ENCODE peak calls at places on chromosomes 5 and 9, in nine cellular contexts. One of them, this sample, is unnamed.

GRCh38 chr5:75053286-75054109 is 1.1 kb upstream of the GCNT4 start:
- DNase-seq in stomach: peak
- DNase-seq in tibial nerve: no peak
- DNase-seq in HepG2: peak
- DNase-seq in upper lobe of left lung: peak
- DNase-seq in ovary: peak
- DNase-seq in K562: no peak
- DNase-seq in GM12878: no peak
- DNase-seq in A549: peak
- DNase-seq in this sample: peak

GRCh38 chr5:141848771-141849370 is 29.3 kb downstream of the PCDH1 start:
- DNase-seq in tibial nerve: no peak
- DNase-seq in A549: peak
- DNase-seq in GM12878: no peak
- DNase-seq in upper lobe of left lung: no peak
- DNase-seq in ovary: peak
- DNase-seq in K562: peak
- DNase-seq in stomach: peak
- DNase-seq in HepG2: peak
- DNase-seq in this sample: no peak

GRCh38 chr5:101473483-101473882 is 570.4 kb upstream of the ST8SIA4 start:
- DNase-seq in A549: no peak
- DNase-seq in ovary: no peak
- DNase-seq in GM12878: peak
- DNase-seq in upper lobe of left lung: no peak
- DNase-seq in K562: no peak
- DNase-seq in stomach: no peak
- DNase-seq in HepG2: no peak
- DNase-seq in tibial nerve: no peak
- DNase-seq in this sample: no peak

GRCh38 chr5:143133721-143134120 is 269.8 kb downstream of the NR3C1 start:
- DNase-seq in K562: no peak
- DNase-seq in GM12878: no peak
- DNase-seq in tibial nerve: no peak
- DNase-seq in ovary: no peak
- DNase-seq in stomach: no peak
- DNase-seq in HepG2: no peak
- DNase-seq in A549: no peak
- DNase-seq in upper lobe of left lung: no peak
- DNase-seq in this sample: no peak

GRCh38 chr9:86867658-86868313 is 79.5 kb downstream of the GAS1 start:
- DNase-seq in ovary: no peak
- DNase-seq in K562: no peak
- DNase-seq in tibial nerve: no peak
- DNase-seq in GM12878: no peak
- DNase-seq in A549: no peak
- DNase-seq in stomach: peak
- DNase-seq in HepG2: no peak
- DNase-seq in upper lobe of left lung: no peak
- DNase-seq in this sample: no peak

GRCh38 chr5:87195104-87195581 is 72.5 kb upstream of the RASA1 start:
- DNase-seq in A549: no peak
- DNase-seq in stomach: no peak
- DNase-seq in ovary: no peak
- DNase-seq in tibial nerve: no peak
- DNase-seq in GM12878: peak
- DNase-seq in K562: no peak
- DNase-seq in HepG2: no peak
- DNase-seq in upper lobe of left lung: no peak
- DNase-seq in this sample: no peak

GRCh38 chr5:168327019-168327421 is 35.6 kb downstream of the WWC1 start:
- DNase-seq in ovary: no peak
- DNase-seq in HepG2: no peak
- DNase-seq in K562: no peak
- DNase-seq in stomach: no peak
- DNase-seq in GM12878: no peak
- DNase-seq in A549: no peak
- DNase-seq in upper lobe of left lung: no peak
- DNase-seq in tibial nerve: no peak
- DNase-seq in this sample: no peak

GRCh38 chr9:34600908-34601307 is 11.0 kb downstream of the RPP25L start:
- DNase-seq in K562: no peak
- DNase-seq in GM12878: no peak
- DNase-seq in stomach: no peak
- DNase-seq in upper lobe of left lung: no peak
- DNase-seq in tibial nerve: no peak
- DNase-seq in ovary: no peak
- DNase-seq in A549: no peak
- DNase-seq in HepG2: no peak
- DNase-seq in this sample: no peak

GRCh38 chr5:79093762-79094161 is 17.8 kb upstream of the BHMT start:
- DNase-seq in tibial nerve: no peak
- DNase-seq in upper lobe of left lung: no peak
- DNase-seq in A549: no peak
- DNase-seq in stomach: no peak
- DNase-seq in HepG2: peak
- DNase-seq in K562: no peak
- DNase-seq in ovary: no peak
- DNase-seq in GM12878: no peak
- DNase-seq in this sample: no peak

GRCh38 chr5:77461287-77461686 is 30.8 kb downstream of the WDR41 start:
- DNase-seq in upper lobe of left lung: no peak
- DNase-seq in A549: no peak
- DNase-seq in tibial nerve: no peak
- DNase-seq in HepG2: no peak
- DNase-seq in ovary: no peak
- DNase-seq in K562: no peak
- DNase-seq in stomach: no peak
- DNase-seq in GM12878: no peak
- DNase-seq in this sample: no peak

GRCh38 chr5:77839691-77840090 is 63.6 kb upstream of the TBCA start:
- DNase-seq in upper lobe of left lung: no peak
- DNase-seq in K562: no peak
- DNase-seq in HepG2: no peak
- DNase-seq in tibial nerve: no peak
- DNase-seq in stomach: no peak
- DNase-seq in ovary: no peak
- DNase-seq in GM12878: no peak
- DNase-seq in A549: no peak
- DNase-seq in this sample: no peak

GRCh38 chr5:89012361-89012760 is 129.4 kb upstream of the MEF2C start:
- DNase-seq in upper lobe of left lung: no peak
- DNase-seq in HepG2: no peak
- DNase-seq in A549: no peak
- DNase-seq in ovary: no peak
- DNase-seq in K562: no peak
- DNase-seq in GM12878: no peak
- DNase-seq in tibial nerve: no peak
- DNase-seq in stomach: no peak
- DNase-seq in this sample: no peak

GRCh38 chr5:11904270-11904906 is at the start of gene CTNND2:
- DNase-seq in upper lobe of left lung: peak
- DNase-seq in ovary: no peak
- DNase-seq in GM12878: no peak
- DNase-seq in K562: no peak
- DNase-seq in A549: peak
- DNase-seq in stomach: no peak
- DNase-seq in HepG2: no peak
- DNase-seq in tibial nerve: no peak
- DNase-seq in this sample: no peak

GRCh38 chr5:74625742-74626241 is 14.7 kb downstream of the ENC1 start:
- DNase-seq in stomach: peak
- DNase-seq in upper lobe of left lung: no peak
- DNase-seq in A549: no peak
- DNase-seq in HepG2: no peak
- DNase-seq in K562: no peak
- DNase-seq in ovary: no peak
- DNase-seq in GM12878: no peak
- DNase-seq in tibial nerve: no peak
- DNase-seq in this sample: no peak

GRCh38 chr9:104905153-104905901 is 22.6 kb downstream of the ABCA1 start:
- DNase-seq in HepG2: no peak
- DNase-seq in upper lobe of left lung: no peak
- DNase-seq in stomach: no peak
- DNase-seq in GM12878: no peak
- DNase-seq in ovary: no peak
- DNase-seq in K562: no peak
- DNase-seq in A549: no peak
- DNase-seq in tibial nerve: no peak
- DNase-seq in this sample: no peak

DNA sequence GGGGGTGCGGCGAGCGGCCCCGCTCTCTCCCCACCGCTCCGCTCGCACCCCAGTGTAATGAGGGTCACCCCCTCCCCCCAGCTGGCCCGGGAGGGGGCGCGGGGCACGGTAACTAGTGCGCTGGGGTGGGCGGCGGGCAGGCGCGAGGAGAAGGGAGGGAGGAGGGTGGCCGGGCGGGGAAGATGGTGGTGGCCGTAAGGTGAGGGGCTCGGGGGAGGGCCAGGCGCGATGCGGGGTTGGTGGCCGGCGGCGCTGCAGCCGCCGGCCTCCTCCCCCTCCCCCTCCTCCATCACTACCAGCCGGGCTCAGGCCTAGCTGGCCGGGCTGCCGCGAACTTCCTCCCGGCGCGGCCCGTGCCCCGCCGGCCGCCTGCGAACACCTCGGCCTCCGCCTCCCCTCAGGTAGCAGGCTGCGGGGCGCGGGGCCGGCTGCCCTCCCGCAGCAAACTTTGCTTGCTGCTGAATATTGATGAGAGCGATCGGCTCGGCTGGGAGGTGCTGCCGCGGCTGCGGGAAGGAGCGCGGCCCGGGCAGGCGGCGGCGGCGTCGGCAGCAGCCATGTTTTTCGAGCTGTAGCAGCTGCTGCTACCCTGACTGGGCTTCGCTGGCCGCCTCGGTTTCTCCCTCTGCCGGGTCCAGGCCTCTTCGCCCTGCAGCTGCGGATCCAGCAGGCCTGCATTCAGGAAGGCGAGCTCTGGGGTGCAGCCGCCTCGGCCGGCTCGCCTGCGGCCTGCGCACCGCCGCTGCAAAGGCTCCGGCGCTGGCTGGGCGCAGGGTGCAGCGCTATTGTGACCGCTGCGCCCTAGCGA is 476 bp downstream of the NSD1 start:
- DNase-seq in HepG2: no peak
- DNase-seq in tibial nerve: no peak
- DNase-seq in A549: peak
- DNase-seq in ovary: peak
- DNase-seq in GM12878: no peak
- DNase-seq in stomach: peak
- DNase-seq in K562: peak
- DNase-seq in upper lobe of left lung: peak
- DNase-seq in this sample: no peak
- TF ChIP-seq POLR2A in HepG2: no peak
- TF ChIP-seq POLR2A in tibial nerve: no peak
- TF ChIP-seq POLR2A in A549: peak
- TF ChIP-seq POLR2A in ovary: no peak
- TF ChIP-seq POLR2A in GM12878: peak
- TF ChIP-seq POLR2A in stomach: no peak
- TF ChIP-seq POLR2A in K562: peak
- TF ChIP-seq POLR2A in upper lobe of left lung: no peak
- TF ChIP-seq POLR2A in this sample: no peak

DNA sequence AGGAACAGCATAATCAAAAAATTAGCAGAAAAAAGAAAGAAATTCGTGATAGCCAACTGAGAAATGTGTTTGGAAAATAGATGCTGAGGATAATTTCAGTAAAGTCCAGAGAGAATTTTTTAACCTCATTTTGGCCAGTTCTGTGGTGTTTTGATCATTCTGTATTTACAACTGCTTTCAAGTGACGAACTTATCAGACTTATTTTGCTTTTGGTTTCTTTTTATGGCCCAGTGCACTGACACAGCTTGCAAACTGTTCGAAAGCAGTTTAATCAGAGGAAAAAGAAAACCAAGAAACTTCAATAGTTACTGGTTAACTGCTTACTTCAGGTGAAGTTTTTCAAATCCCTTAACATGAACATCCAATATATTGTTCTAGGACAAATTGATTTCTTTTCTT is 1.9 kb downstream of the SDHA start:
- DNase-seq in upper lobe of left lung: no peak
- DNase-seq in ovary: no peak
- DNase-seq in HepG2: no peak
- DNase-seq in stomach: no peak
- DNase-seq in tibial nerve: no peak
- DNase-seq in GM12878: no peak
- DNase-seq in K562: no peak
- DNase-seq in A549: no peak
- DNase-seq in this sample: no peak
- TF ChIP-seq EP300 in upper lobe of left lung: no peak
- TF ChIP-seq EP300 in ovary: no peak
- TF ChIP-seq EP300 in HepG2: no peak
- TF ChIP-seq EP300 in stomach: no peak
- TF ChIP-seq EP300 in tibial nerve: no peak
- TF ChIP-seq EP300 in GM12878: no peak
- TF ChIP-seq EP300 in K562: no peak
- TF ChIP-seq EP300 in A549: no peak
- TF ChIP-seq EP300 in this sample: no peak

DNA sequence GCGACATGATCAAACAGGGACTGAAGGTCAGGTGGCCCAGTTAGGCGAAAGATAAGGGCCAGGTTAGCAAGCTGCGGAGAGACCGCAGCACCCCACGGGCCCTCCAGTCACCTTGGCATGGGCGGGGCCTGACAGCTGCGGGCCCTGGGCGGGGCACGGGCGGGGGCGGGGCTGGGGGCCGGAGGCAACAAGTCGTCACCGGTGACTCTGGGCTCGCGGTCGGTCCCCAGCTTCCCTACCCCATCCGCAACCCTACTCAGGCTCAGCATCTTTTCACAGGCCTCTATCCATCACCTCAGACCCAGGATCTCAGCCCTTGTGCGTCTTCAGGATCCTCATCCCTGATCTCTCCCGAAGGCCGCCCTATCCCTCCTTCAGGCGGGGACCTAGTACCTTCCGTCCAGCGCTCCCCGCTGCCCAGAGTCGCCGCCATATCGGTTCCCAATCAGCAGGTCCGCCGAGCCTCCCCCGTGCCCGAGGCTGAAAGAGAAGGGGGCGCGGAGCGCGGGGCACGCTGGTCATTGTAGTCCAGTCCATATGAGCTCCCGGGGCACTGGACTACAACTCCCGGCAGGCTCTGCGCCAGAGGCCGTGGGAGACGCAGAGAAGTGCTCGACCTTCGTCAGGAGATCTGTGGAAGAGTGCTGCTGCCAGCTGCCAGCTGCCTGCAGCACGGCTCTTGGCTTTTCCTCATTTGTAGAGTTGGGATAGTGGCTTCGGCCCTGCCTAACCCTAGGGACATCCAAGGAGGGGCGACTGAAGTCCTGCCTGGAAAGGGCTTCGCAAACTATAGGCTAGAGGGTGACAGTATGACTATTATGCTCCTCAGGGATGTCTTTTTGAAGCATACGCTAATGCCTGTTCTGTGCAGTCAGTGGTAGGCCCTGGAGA is at the start of gene DNAJC18:
- DNase-seq in stomach: peak
- DNase-seq in GM12878: peak
- DNase-seq in K562: peak
- DNase-seq in tibial nerve: peak
- DNase-seq in HepG2: peak
- DNase-seq in A549: peak
- DNase-seq in upper lobe of left lung: peak
- DNase-seq in ovary: peak
- DNase-seq in this sample: peak
- TF ChIP-seq POLR2A in stomach: no peak
- TF ChIP-seq POLR2A in GM12878: peak
- TF ChIP-seq POLR2A in K562: peak
- TF ChIP-seq POLR2A in tibial nerve: peak
- TF ChIP-seq POLR2A in HepG2: peak
- TF ChIP-seq POLR2A in A549: peak
- TF ChIP-seq POLR2A in upper lobe of left lung: no peak
- TF ChIP-seq POLR2A in ovary: peak
- TF ChIP-seq POLR2A in this sample: no peak

GRCh38 chr5:140630296-140630695 is 2.7 kb downstream of the CD14 start:
- DNase-seq in ovary: no peak
- DNase-seq in GM12878: no peak
- DNase-seq in tibial nerve: no peak
- DNase-seq in A549: no peak
- DNase-seq in K562: no peak
- DNase-seq in upper lobe of left lung: no peak
- DNase-seq in stomach: no peak
- DNase-seq in HepG2: no peak
- DNase-seq in this sample: no peak
- TF ChIP-seq EP300 in ovary: no peak
- TF ChIP-seq EP300 in GM12878: no peak
- TF ChIP-seq EP300 in tibial nerve: no peak
- TF ChIP-seq EP300 in A549: no peak
- TF ChIP-seq EP300 in K562: no peak
- TF ChIP-seq EP300 in upper lobe of left lung: no peak
- TF ChIP-seq EP300 in stomach: no peak
- TF ChIP-seq EP300 in HepG2: no peak
- TF ChIP-seq EP300 in this sample: no peak